ENCODE peak calls at places on chromosome 20, in four cellular contexts. One of them, this sample, is unnamed.
A peak's percentile ranks its signal among the peaks of the same experiment; 100 is the strongest.

GRCh38 chr20:24996449-24997195 is 4.1 kb upstream of the APMAP start:
- DNase-seq in CD8-positive, alpha-beta memory T cell: no peak
- DNase-seq in body of pancreas: no peak
- DNase-seq in neuronal stem cell: no peak
- DNase-seq in this sample: no peak

GRCh38 chr20:36497856-36498255 is 43.5 kb upstream of the MYL9 start:
- DNase-seq in CD8-positive, alpha-beta memory T cell: no peak
- DNase-seq in body of pancreas: peak; percentile 34
- DNase-seq in neuronal stem cell: peak; percentile 70
- DNase-seq in this sample: no peak

GRCh38 chr20:12762725-12763124 is 246.0 kb upstream of the SPTLC3 start:
- DNase-seq in CD8-positive, alpha-beta memory T cell: no peak
- DNase-seq in body of pancreas: no peak
- DNase-seq in neuronal stem cell: no peak
- DNase-seq in this sample: no peak

GRCh38 chr20:53040678-53041674 is 68.8 kb downstream of the TSHZ2 start:
- DNase-seq in CD8-positive, alpha-beta memory T cell: no peak
- DNase-seq in body of pancreas: peak; percentile 46
- DNase-seq in neuronal stem cell: no peak
- DNase-seq in this sample: no peak

GRCh38 chr20:17663040-17663399 is 19.0 kb downstream of the RRBP1 start:
- DNase-seq in CD8-positive, alpha-beta memory T cell: no peak
- DNase-seq in body of pancreas: peak; percentile 11
- DNase-seq in neuronal stem cell: no peak
- DNase-seq in this sample: no peak

GRCh38 chr20:12570371-12570770 is 438.4 kb upstream of the SPTLC3 start:
- DNase-seq in CD8-positive, alpha-beta memory T cell: no peak
- DNase-seq in body of pancreas: peak; percentile 33
- DNase-seq in neuronal stem cell: peak; percentile 27
- DNase-seq in this sample: no peak

GRCh38 chr20:5504061-5504739 is 187.4 kb upstream of the PROKR2 start:
- DNase-seq in CD8-positive, alpha-beta memory T cell: no peak
- DNase-seq in body of pancreas: peak; percentile 63
- DNase-seq in neuronal stem cell: no peak
- DNase-seq in this sample: no peak

GRCh38 chr20:20368414-20369352 is 779 bp downstream of the INSM1 start:
- DNase-seq in CD8-positive, alpha-beta memory T cell: no peak
- DNase-seq in body of pancreas: no peak
- DNase-seq in neuronal stem cell: no peak
- DNase-seq in this sample: no peak

DNA sequence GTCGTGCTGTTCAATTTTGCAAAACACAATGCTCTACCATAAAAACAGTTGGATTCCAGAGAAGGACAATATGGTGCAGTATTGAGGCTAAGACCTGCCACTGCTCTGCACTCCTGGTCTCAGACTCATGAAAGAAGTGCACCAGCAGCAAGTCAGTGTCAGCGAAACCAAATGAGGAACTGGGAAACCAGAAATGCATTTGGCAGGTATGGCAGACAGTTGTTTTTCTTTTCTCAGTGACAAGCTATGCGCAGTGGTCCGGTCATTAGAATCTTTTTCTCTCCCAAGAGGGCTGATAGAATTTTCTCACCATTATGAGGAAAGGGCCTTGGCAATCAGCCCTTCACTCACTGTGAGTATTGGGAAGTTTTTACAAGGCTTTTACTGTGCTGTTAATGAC is 158.5 kb downstream of the DOK5 start:
- DNase-seq in CD8-positive, alpha-beta memory T cell: no peak
- DNase-seq in body of pancreas: no peak
- DNase-seq in neuronal stem cell: no peak
- DNase-seq in this sample: no peak
- H3K4me3 ChIP-seq in CD8-positive, alpha-beta memory T cell: no peak overlapping the region
- H3K4me3 ChIP-seq in body of pancreas: no peak overlapping the region
- H3K4me3 ChIP-seq in neuronal stem cell: no peak overlapping the region
- H3K4me3 ChIP-seq in this sample: no peak overlapping the region

DNA sequence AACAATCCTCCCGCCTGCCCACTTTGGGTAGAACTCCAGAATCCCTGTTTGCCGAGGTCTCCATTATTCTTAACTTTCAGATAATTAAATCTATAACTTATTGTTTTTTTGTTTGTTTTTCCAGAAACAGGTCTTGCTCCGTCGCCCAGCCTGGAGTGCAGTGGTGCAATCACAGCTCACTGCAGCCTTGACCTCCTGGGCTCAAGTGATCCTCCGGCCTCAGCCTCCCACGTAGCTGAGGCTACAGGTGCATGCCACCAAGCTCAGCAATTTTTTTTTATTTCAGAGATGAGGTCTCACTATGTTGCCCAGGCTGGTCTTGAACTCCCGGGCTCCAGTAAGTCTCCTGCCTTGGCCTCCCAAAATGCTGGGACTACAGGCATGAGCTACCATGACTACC is 28.8 kb downstream of the ZMYND8 start:
- DNase-seq in CD8-positive, alpha-beta memory T cell: no peak
- DNase-seq in body of pancreas: no peak
- DNase-seq in neuronal stem cell: no peak
- DNase-seq in this sample: no peak
- H3K27ac ChIP-seq in CD8-positive, alpha-beta memory T cell: no peak overlapping the region
- H3K27ac ChIP-seq in body of pancreas: peak overlapping the region; percentile 4
- H3K27ac ChIP-seq in neuronal stem cell: no peak overlapping the region
- H3K27ac ChIP-seq in this sample: no peak overlapping the region

DNA sequence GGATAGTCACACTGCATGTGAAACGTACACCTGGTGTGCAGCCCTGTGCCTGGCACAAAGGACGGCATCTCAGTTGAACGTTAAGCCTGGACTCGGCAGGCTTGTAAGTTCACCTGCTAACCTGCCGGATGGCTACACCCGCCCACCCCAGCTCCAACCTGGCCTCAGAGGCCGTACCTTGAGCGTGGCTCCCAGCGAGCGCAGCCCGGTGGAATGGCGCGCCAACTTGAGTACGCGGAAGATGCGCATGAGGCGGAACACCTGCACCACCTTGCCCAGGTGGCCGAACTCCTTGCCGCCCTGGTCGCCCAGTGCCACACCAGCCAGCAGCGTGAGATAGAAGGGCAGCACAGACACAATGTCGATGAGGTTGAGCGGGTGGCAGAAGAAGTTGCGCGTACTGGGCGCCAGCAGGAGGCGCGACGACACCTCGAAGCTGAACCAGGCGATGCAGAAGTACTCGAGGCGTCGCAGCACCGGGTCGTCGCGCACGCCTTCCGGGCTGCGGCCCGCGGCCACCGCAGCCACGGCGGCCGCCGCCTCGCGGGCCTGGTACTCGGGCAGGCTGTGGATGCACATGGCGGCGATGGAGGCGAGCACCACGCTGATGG is 3.3 kb downstream of the KCNS1 start:
- DNase-seq in CD8-positive, alpha-beta memory T cell: no peak
- DNase-seq in body of pancreas: peak; percentile 28
- DNase-seq in neuronal stem cell: no peak
- DNase-seq in this sample: no peak
- H3K4me3 ChIP-seq in CD8-positive, alpha-beta memory T cell: no peak overlapping the region
- H3K4me3 ChIP-seq in body of pancreas: no peak overlapping the region
- H3K4me3 ChIP-seq in neuronal stem cell: no peak overlapping the region
- H3K4me3 ChIP-seq in this sample: peak overlapping the region; percentile 18

GRCh38 chr20:54714817-54715216 is 239.4 kb downstream of the DOK5 start:
- DNase-seq in CD8-positive, alpha-beta memory T cell: no peak
- DNase-seq in body of pancreas: no peak
- DNase-seq in neuronal stem cell: no peak
- DNase-seq in this sample: no peak

GRCh38 chr20:54713727-54714126 is 238.3 kb downstream of the DOK5 start:
- DNase-seq in CD8-positive, alpha-beta memory T cell: no peak
- DNase-seq in body of pancreas: no peak
- DNase-seq in neuronal stem cell: no peak
- DNase-seq in this sample: no peak

GRCh38 chr20:54711061-54711460 is 235.7 kb downstream of the DOK5 start:
- DNase-seq in CD8-positive, alpha-beta memory T cell: no peak
- DNase-seq in body of pancreas: no peak
- DNase-seq in neuronal stem cell: no peak
- DNase-seq in this sample: no peak

GRCh38 chr20:54716169-54716747 is 240.9 kb downstream of the DOK5 start:
- DNase-seq in CD8-positive, alpha-beta memory T cell: no peak
- DNase-seq in body of pancreas: peak; percentile 21
- DNase-seq in neuronal stem cell: no peak
- DNase-seq in this sample: no peak

DNA sequence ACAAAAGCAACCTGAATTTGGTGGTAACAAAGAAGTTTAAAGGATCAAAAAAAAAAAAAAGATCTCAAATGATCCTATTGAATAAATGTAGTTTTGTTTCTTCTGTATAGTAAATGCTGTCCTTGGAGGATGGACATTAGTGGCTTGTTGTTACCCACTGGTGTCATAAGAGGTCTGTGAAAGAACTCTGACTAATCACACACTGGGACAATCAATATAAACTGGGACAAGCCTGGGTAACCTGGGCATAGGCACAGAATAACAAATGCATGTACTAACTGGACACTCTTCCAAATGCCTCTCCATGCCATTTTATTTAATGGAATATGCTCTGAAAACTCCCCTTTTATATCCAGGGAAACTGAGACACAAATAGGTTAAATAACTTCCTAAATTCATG is 241.4 kb downstream of the DOK5 start:
- DNase-seq in CD8-positive, alpha-beta memory T cell: no peak
- DNase-seq in body of pancreas: no peak
- DNase-seq in neuronal stem cell: no peak
- DNase-seq in this sample: no peak
- H3K27ac ChIP-seq in CD8-positive, alpha-beta memory T cell: no peak overlapping the region
- H3K27ac ChIP-seq in body of pancreas: peak overlapping the region; percentile 15
- H3K27ac ChIP-seq in neuronal stem cell: no peak overlapping the region
- H3K27ac ChIP-seq in this sample: no peak overlapping the region

GRCh38 chr20:57709823-57710799 is at the start of gene PMEPA1:
- DNase-seq in CD8-positive, alpha-beta memory T cell: peak; percentile 88
- DNase-seq in body of pancreas: peak; percentile 95
- DNase-seq in neuronal stem cell: peak; percentile 88
- DNase-seq in this sample: peak; percentile 92

GRCh38 chr20:57711826-57712225 is 2.0 kb upstream of the PMEPA1 start:
- DNase-seq in CD8-positive, alpha-beta memory T cell: no peak
- DNase-seq in body of pancreas: no peak
- DNase-seq in neuronal stem cell: no peak
- DNase-seq in this sample: no peak

GRCh38 chr20:57710841-57711240 is 1.0 kb upstream of the PMEPA1 start:
- DNase-seq in CD8-positive, alpha-beta memory T cell: no peak
- DNase-seq in body of pancreas: no peak
- DNase-seq in neuronal stem cell: no peak
- DNase-seq in this sample: no peak

GRCh38 chr20:57712851-57713504 is 3.2 kb upstream of the PMEPA1 start:
- DNase-seq in CD8-positive, alpha-beta memory T cell: no peak
- DNase-seq in body of pancreas: no peak
- DNase-seq in neuronal stem cell: no peak
- DNase-seq in this sample: no peak

GRCh38 chr20:57711311-57711712 is 1.5 kb upstream of the PMEPA1 start:
- DNase-seq in CD8-positive, alpha-beta memory T cell: no peak
- DNase-seq in body of pancreas: no peak
- DNase-seq in neuronal stem cell: no peak
- DNase-seq in this sample: no peak
- H3K4me3 ChIP-seq in CD8-positive, alpha-beta memory T cell: no peak overlapping the region
- H3K4me3 ChIP-seq in body of pancreas: no peak overlapping the region
- H3K4me3 ChIP-seq in neuronal stem cell: no peak overlapping the region
- H3K4me3 ChIP-seq in this sample: no peak overlapping the region

DNA sequence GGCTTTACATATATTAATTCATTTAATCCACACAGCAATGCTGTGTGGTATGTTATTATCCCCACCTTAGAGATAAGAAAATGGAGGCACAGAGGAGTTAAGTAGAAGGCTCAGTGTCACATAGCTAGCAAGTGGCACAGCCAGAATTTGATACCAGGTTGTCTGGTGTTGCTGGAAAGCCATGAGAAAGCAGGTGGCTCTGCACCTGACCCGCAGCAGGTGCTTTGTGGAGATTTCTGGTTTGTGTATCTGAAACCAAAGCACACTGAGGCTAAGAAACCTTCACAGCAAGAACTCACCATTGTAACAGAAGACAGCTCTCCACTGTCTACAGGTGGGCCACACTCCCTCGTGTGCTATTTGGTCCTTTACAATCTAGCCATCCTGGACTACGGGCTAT is 7.5 kb downstream of the ELMO2 start:
- DNase-seq in CD8-positive, alpha-beta memory T cell: no peak
- DNase-seq in body of pancreas: no peak
- DNase-seq in neuronal stem cell: no peak
- DNase-seq in this sample: no peak
- H3K27ac ChIP-seq in CD8-positive, alpha-beta memory T cell: no peak overlapping the region
- H3K27ac ChIP-seq in body of pancreas: peak overlapping the region; percentile 69
- H3K27ac ChIP-seq in neuronal stem cell: no peak overlapping the region
- H3K27ac ChIP-seq in this sample: peak overlapping the region; percentile 74

GRCh38 chr20:2983508-2983907 is 59.9 kb upstream of the GNRH2 start:
- DNase-seq in CD8-positive, alpha-beta memory T cell: no peak
- DNase-seq in body of pancreas: no peak
- DNase-seq in neuronal stem cell: no peak
- DNase-seq in this sample: no peak
- H3K4me3 ChIP-seq in CD8-positive, alpha-beta memory T cell: no peak overlapping the region
- H3K4me3 ChIP-seq in body of pancreas: no peak overlapping the region
- H3K4me3 ChIP-seq in neuronal stem cell: no peak overlapping the region
- H3K4me3 ChIP-seq in this sample: no peak overlapping the region

GRCh38 chr20:44170796-44171410 is 16.1 kb downstream of the JPH2 start:
- DNase-seq in CD8-positive, alpha-beta memory T cell: no peak
- DNase-seq in body of pancreas: no peak
- DNase-seq in neuronal stem cell: no peak
- DNase-seq in this sample: no peak
- H3K27ac ChIP-seq in CD8-positive, alpha-beta memory T cell: no peak overlapping the region
- H3K27ac ChIP-seq in body of pancreas: no peak overlapping the region
- H3K27ac ChIP-seq in neuronal stem cell: no peak overlapping the region
- H3K27ac ChIP-seq in this sample: no peak overlapping the region

GRCh38 chr20:43676368-43676767 is 9.5 kb downstream of the MYBL2 start:
- DNase-seq in CD8-positive, alpha-beta memory T cell: no peak
- DNase-seq in body of pancreas: no peak
- DNase-seq in neuronal stem cell: no peak
- DNase-seq in this sample: no peak

GRCh38 chr20:43682446-43682845 is 15.5 kb downstream of the MYBL2 start:
- DNase-seq in CD8-positive, alpha-beta memory T cell: no peak
- DNase-seq in body of pancreas: peak; percentile 17
- DNase-seq in neuronal stem cell: no peak
- DNase-seq in this sample: no peak

GRCh38 chr20:43681468-43681942 is 14.6 kb downstream of the MYBL2 start:
- DNase-seq in CD8-positive, alpha-beta memory T cell: no peak
- DNase-seq in body of pancreas: peak; percentile 81
- DNase-seq in neuronal stem cell: no peak
- DNase-seq in this sample: no peak

GRCh38 chr20:43681991-43682410 is 15.1 kb downstream of the MYBL2 start:
- DNase-seq in CD8-positive, alpha-beta memory T cell: no peak
- DNase-seq in body of pancreas: peak; percentile 21
- DNase-seq in neuronal stem cell: no peak
- DNase-seq in this sample: no peak

DNA sequence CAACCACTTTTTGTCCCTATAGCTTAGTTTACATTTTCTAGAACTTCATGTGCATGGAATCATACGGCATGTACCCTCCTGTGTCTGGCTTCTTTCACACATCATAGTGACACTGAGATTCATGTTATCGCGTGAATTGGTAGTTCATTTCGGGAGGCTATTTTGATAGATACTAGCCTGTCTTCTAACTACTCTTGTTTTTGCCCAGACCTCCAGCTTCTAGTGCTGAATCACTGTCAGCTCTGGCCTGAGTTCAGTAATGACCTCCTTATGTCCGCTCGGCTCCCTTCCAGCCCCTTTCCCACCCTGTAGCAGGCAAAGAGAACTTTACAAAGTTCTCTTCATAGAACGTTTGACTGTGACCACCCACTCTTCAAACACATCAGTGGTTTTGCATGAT is 14.1 kb downstream of the MYBL2 start:
- DNase-seq in CD8-positive, alpha-beta memory T cell: no peak
- DNase-seq in body of pancreas: no peak
- DNase-seq in neuronal stem cell: no peak
- DNase-seq in this sample: no peak
- H3K4me3 ChIP-seq in CD8-positive, alpha-beta memory T cell: no peak overlapping the region
- H3K4me3 ChIP-seq in body of pancreas: no peak overlapping the region
- H3K4me3 ChIP-seq in neuronal stem cell: no peak overlapping the region
- H3K4me3 ChIP-seq in this sample: no peak overlapping the region